ENCODE peak calls at places on chromosome 13, in six cellular contexts. S is testis, Y is H9, J is neural progenitor cell, P is heart left ventricle, C is cardiac muscle cell. N is an unnamed sample. For H3K4me1, the result is how much of the 10 kb centered on the place peaks cover.

GRCh38 chr13:100394005-100394695 is 194.4 kb downstream of the GGACT start:
- DNase-seq in Y (no peak), C (peak), P (no peak), S (no peak), J (no peak), N (peak)

GRCh38 chr13:32650705-32651311 is 64.6 kb downstream of the PDS5B start:
- DNase-seq in Y (peak), S (peak), P (no peak), C (peak), J (peak), N (peak)

GRCh38 chr13:75806101-75806500 is 170.0 kb downstream of the LMO7 start:
- DNase-seq in P (no peak), C (no peak), Y (no peak), J (no peak), S (no peak), N (no peak)

GRCh38 chr13:92547256-92547655 is 679.4 kb upstream of the GPC6 start:
- DNase-seq in Y (no peak), C (peak), J (no peak), S (no peak), P (no peak), N (no peak)

GRCh38 chr13:30766957-30767603 is 31.7 kb downstream of the ALOX5AP start:
- DNase-seq in S (no peak), P (no peak), C (no peak), J (no peak), Y (no peak), N (no peak)

GRCh38 chr13:95100525-95101121 is 200.6 kb downstream of the ABCC4 start:
- DNase-seq in P (no peak), Y (no peak), J (peak), S (no peak), C (no peak), N (no peak)

GRCh38 chr13:41916173-41916954 is 44.5 kb downstream of the VWA8 start:
- DNase-seq in S (no peak), P (no peak), J (no peak), C (peak), Y (no peak), N (no peak)

GRCh38 chr13:63517376-63517775 is 2101.7 kb upstream of the PCDH20 start:
- DNase-seq in P (no peak), Y (no peak), S (no peak), J (no peak), C (no peak), N (no peak)

GRCh38 chr13:75938811-75939525 is 302.8 kb downstream of the LMO7 start:
- DNase-seq in Y (no peak), C (peak), P (no peak), S (no peak), J (no peak), N (no peak)

GRCh38 chr13:30847697-30848307 is 58.3 kb upstream of the MEDAG start:
- DNase-seq in J (no peak), Y (no peak), C (peak), S (no peak), P (no peak), N (peak)

GRCh38 chr13:52195052-52195837 is 35.8 kb upstream of the NEK3 start:
- DNase-seq in Y (peak), P (peak), S (peak), C (peak), J (peak), N (peak)

GRCh38 chr13:25752957-25753540 is 298.8 kb downstream of the SHISA2 start:
- DNase-seq in C (peak), Y (no peak), S (peak), P (no peak), J (no peak), N (peak)

GRCh38 chr13:52085416-52085815 is 43.5 kb downstream of the NEK5 start:
- DNase-seq in Y (no peak), C (peak), J (no peak), P (no peak), S (no peak), N (no peak)

GRCh38 chr13:75226092-75226491 is 255.9 kb downstream of the TBC1D4 start:
- DNase-seq in P (no peak), J (no peak), C (no peak), Y (peak), S (peak), N (no peak)

GRCh38 chr13:27619093-27619705 is 1.1 kb downstream of the LNX2 start:
- DNase-seq in J (no peak), P (no peak), C (peak), S (no peak), Y (no peak), N (no peak)

GRCh38 chr13:21676611-21677021 is 5.7 kb downstream of the FGF9 start:
- DNase-seq in S (no peak), C (no peak), P (no peak), J (peak), Y (peak), N (no peak)

GRCh38 chr13:103287659-103288058 is 221.4 kb upstream of the SLC10A2 start:
- DNase-seq in C (peak), S (no peak), J (no peak), Y (no peak), P (no peak), N (no peak)

GRCh38 chr13:73224708-73225107 is 165.9 kb downstream of the KLF5 start:
- DNase-seq in J (no peak), S (no peak), P (no peak), Y (no peak), C (peak), N (no peak)

GRCh38 chr13:50677687-50678463 is 165.6 kb downstream of the DLEU7 start:
- DNase-seq in P (no peak), Y (no peak), C (no peak), J (no peak), S (peak), N (no peak)

GRCh38 chr13:110576736-110577476 is 15.4 kb upstream of the RAB20 start:
- DNase-seq in J (no peak), Y (no peak), P (no peak), S (peak), C (no peak), N (no peak)

GRCh38 chr13:42190529-42190928 is 81.4 kb upstream of the AKAP11 start:
- DNase-seq in S (no peak), Y (no peak), J (no peak), P (no peak), C (no peak), N (no peak)

DNA sequence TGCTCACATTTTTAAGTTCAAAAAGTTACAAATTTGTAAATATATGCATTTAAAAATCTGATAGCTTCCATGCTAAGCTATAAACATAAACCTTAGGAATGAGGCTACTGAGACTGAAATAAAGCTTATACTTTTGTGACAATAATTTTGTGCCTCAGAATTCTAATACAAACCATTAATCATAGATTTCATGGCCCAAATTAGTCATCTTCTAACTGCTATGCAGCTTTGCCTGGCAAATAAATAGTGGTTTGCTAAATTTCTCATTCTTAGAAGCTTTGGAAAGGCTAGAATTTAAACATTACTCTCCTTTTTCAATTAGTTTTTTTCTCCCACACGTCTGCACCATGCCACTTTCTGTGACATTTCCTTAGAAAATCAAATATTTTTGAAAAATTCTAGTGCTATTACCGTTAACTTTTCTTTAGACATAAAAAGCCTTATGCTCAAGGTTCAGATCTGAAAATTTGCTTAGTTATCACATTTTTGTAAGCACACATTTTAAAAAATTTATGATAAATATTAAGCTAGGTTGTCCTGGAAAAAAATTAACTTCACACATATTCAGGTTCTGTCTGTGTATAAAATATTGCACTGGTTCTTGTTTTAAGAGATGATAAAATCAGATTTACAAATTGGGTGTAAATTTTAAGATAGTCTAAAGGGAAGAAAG is 46.9 kb downstream of the FNDC3A start:
- DNase-seq in Y (no peak), C (no peak), S (no peak), J (no peak), P (no peak), N (no peak)
- H3K4me1 ChIP-seq in Y (under half), C (under half), S (under half), J (under half), P (under half), N (under half)

DNA sequence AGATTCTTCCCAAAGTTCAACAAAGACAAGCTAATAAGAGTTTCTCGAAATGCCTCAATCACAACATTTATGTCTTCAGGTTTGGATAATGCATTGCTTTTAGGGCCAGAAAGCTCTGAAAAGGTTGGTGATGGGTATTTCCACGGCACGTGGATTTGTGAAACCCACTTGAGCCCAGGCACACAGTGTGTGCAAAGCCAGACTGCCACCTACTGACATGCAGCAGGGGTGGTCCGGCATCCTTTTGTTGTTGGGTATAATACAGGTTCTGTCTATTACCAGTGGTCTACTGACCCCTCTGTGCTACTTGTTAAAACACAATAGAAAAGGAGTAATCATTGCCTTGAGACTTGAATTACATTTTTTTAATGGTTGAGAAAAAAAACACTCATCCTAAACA is 225.6 kb downstream of the RAP2A start:
- DNase-seq in S (peak), C (peak), Y (no peak), P (no peak), J (peak), N (no peak)
- TF ChIP-seq CTCF in S (no peak), C (peak), Y (peak), P (peak), J (peak), N (no peak)

GRCh38 chr13:106917024-106917491 is 349.1 kb upstream of the ARGLU1 start:
- DNase-seq in C (peak), S (no peak), Y (peak), P (peak), J (peak), N (peak)
- H3K27ac ChIP-seq in C (no peak), S (peak), Y (no peak), P (peak), J (peak), N (peak)

DNA sequence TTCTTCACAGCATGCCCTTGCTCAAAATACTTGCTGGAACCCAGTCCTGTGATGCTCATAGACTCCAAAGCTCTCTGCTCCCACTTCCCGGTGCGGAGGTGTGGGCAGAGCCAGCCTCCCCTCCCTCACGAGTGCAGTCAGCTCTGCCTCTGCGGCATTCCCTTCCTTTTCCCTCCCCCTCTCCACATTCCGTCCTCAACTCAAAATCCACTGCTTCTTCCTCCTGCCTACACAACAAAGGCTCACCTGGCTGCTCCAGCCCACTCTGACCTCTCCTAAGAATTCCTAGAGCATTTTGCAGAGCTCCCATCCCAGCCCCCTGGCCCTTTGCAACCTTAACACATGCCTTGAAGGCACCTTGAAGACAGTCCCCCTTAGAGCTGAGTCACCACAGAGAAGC is 527.9 kb downstream of the MYO16 start:
- DNase-seq in S (no peak), P (no peak), C (no peak), J (peak), Y (peak), N (no peak)
- H3K4me1 ChIP-seq in S (under half), P (under half), C (under half), J (under half), Y (under half), N (under half)

N was measured in heart right ventricle.